ENCODE peak calls at places on chromosomes 3 and 15, in seven cellular contexts. One of them, this sample, is unnamed.

GRCh38 chr15:66838671-66839239 is 136.7 kb downstream of the SMAD6 start:
- DNase-seq in ovary: no peak
- DNase-seq in NCI-H1105 treated with DMSO at 0.1 percent for 48 hours: peak
- DNase-seq in activated CD4-positive, alpha-beta T cell treated with anti-CD3 and anti-CD28 coated beads, Interleukin-2, amount 50 U/mL, for 4 hours: no peak
- DNase-seq in ureter: no peak
- DNase-seq in right lobe of liver: no peak
- DNase-seq in tibial artery: no peak
- DNase-seq in this sample: peak

GRCh38 chr15:62739082-62739481 is 303.5 kb upstream of the TPM1 start:
- DNase-seq in ovary: no peak
- DNase-seq in NCI-H1105 treated with DMSO at 0.1 percent for 48 hours: no peak
- DNase-seq in activated CD4-positive, alpha-beta T cell treated with anti-CD3 and anti-CD28 coated beads, Interleukin-2, amount 50 U/mL, for 4 hours: no peak
- DNase-seq in ureter: no peak
- DNase-seq in right lobe of liver: no peak
- DNase-seq in tibial artery: no peak
- DNase-seq in this sample: peak

GRCh38 chr15:98501192-98501591 is 147.1 kb upstream of the IGF1R start:
- DNase-seq in ovary: no peak
- DNase-seq in NCI-H1105 treated with DMSO at 0.1 percent for 48 hours: no peak
- DNase-seq in activated CD4-positive, alpha-beta T cell treated with anti-CD3 and anti-CD28 coated beads, Interleukin-2, amount 50 U/mL, for 4 hours: no peak
- DNase-seq in ureter: no peak
- DNase-seq in right lobe of liver: no peak
- DNase-seq in tibial artery: no peak
- DNase-seq in this sample: no peak

GRCh38 chr3:72319202-72320095 is 528.8 kb downstream of the SHQ1 start:
- DNase-seq in ovary: no peak
- DNase-seq in NCI-H1105 treated with DMSO at 0.1 percent for 48 hours: no peak
- DNase-seq in activated CD4-positive, alpha-beta T cell treated with anti-CD3 and anti-CD28 coated beads, Interleukin-2, amount 50 U/mL, for 4 hours: no peak
- DNase-seq in ureter: no peak
- DNase-seq in right lobe of liver: no peak
- DNase-seq in tibial artery: no peak
- DNase-seq in this sample: peak

GRCh38 chr15:89486726-89487050 is 9.7 kb downstream of the RHCG start:
- DNase-seq in ovary: no peak
- DNase-seq in NCI-H1105 treated with DMSO at 0.1 percent for 48 hours: no peak
- DNase-seq in activated CD4-positive, alpha-beta T cell treated with anti-CD3 and anti-CD28 coated beads, Interleukin-2, amount 50 U/mL, for 4 hours: peak
- DNase-seq in ureter: no peak
- DNase-seq in right lobe of liver: peak
- DNase-seq in tibial artery: peak
- DNase-seq in this sample: no peak

GRCh38 chr3:138834359-138835176 is at the start of gene PIK3CB:
- DNase-seq in ovary: peak
- DNase-seq in NCI-H1105 treated with DMSO at 0.1 percent for 48 hours: peak
- DNase-seq in activated CD4-positive, alpha-beta T cell treated with anti-CD3 and anti-CD28 coated beads, Interleukin-2, amount 50 U/mL, for 4 hours: peak
- DNase-seq in ureter: peak
- DNase-seq in right lobe of liver: peak
- DNase-seq in tibial artery: peak
- DNase-seq in this sample: peak

GRCh38 chr15:43763819-43764446 is 12.8 kb downstream of the ELL3 start:
- DNase-seq in ovary: no peak
- DNase-seq in NCI-H1105 treated with DMSO at 0.1 percent for 48 hours: no peak
- DNase-seq in activated CD4-positive, alpha-beta T cell treated with anti-CD3 and anti-CD28 coated beads, Interleukin-2, amount 50 U/mL, for 4 hours: no peak
- DNase-seq in ureter: no peak
- DNase-seq in right lobe of liver: no peak
- DNase-seq in tibial artery: no peak
- DNase-seq in this sample: peak

GRCh38 chr15:28989239-28989830 is 103.6 kb downstream of the APBA2 start:
- DNase-seq in ovary: no peak
- DNase-seq in NCI-H1105 treated with DMSO at 0.1 percent for 48 hours: no peak
- DNase-seq in activated CD4-positive, alpha-beta T cell treated with anti-CD3 and anti-CD28 coated beads, Interleukin-2, amount 50 U/mL, for 4 hours: no peak
- DNase-seq in ureter: no peak
- DNase-seq in right lobe of liver: no peak
- DNase-seq in tibial artery: no peak
- DNase-seq in this sample: no peak

GRCh38 chr15:28944696-28945300 is 59.0 kb downstream of the APBA2 start:
- DNase-seq in ovary: no peak
- DNase-seq in NCI-H1105 treated with DMSO at 0.1 percent for 48 hours: no peak
- DNase-seq in activated CD4-positive, alpha-beta T cell treated with anti-CD3 and anti-CD28 coated beads, Interleukin-2, amount 50 U/mL, for 4 hours: no peak
- DNase-seq in ureter: no peak
- DNase-seq in right lobe of liver: no peak
- DNase-seq in tibial artery: peak
- DNase-seq in this sample: no peak

GRCh38 chr3:160448845-160449659 is 534 bp downstream of the TRIM59 start:
- DNase-seq in ovary: no peak
- DNase-seq in NCI-H1105 treated with DMSO at 0.1 percent for 48 hours: no peak
- DNase-seq in activated CD4-positive, alpha-beta T cell treated with anti-CD3 and anti-CD28 coated beads, Interleukin-2, amount 50 U/mL, for 4 hours: no peak
- DNase-seq in ureter: no peak
- DNase-seq in right lobe of liver: peak
- DNase-seq in tibial artery: no peak
- DNase-seq in this sample: peak

GRCh38 chr15:40256642-40257235 is 17.9 kb downstream of the PAK6 start:
- DNase-seq in ovary: no peak
- DNase-seq in NCI-H1105 treated with DMSO at 0.1 percent for 48 hours: no peak
- DNase-seq in activated CD4-positive, alpha-beta T cell treated with anti-CD3 and anti-CD28 coated beads, Interleukin-2, amount 50 U/mL, for 4 hours: no peak
- DNase-seq in ureter: no peak
- DNase-seq in right lobe of liver: no peak
- DNase-seq in tibial artery: no peak
- DNase-seq in this sample: peak

GRCh38 chr3:46709721-46710120 is 7.9 kb downstream of the PRSS50 start:
- DNase-seq in ovary: no peak
- DNase-seq in NCI-H1105 treated with DMSO at 0.1 percent for 48 hours: no peak
- DNase-seq in activated CD4-positive, alpha-beta T cell treated with anti-CD3 and anti-CD28 coated beads, Interleukin-2, amount 50 U/mL, for 4 hours: no peak
- DNase-seq in ureter: peak
- DNase-seq in right lobe of liver: peak
- DNase-seq in tibial artery: peak
- DNase-seq in this sample: no peak

GRCh38 chr15:55696221-55696620 is 46.7 kb downstream of the PRTG start:
- DNase-seq in ovary: no peak
- DNase-seq in NCI-H1105 treated with DMSO at 0.1 percent for 48 hours: no peak
- DNase-seq in activated CD4-positive, alpha-beta T cell treated with anti-CD3 and anti-CD28 coated beads, Interleukin-2, amount 50 U/mL, for 4 hours: no peak
- DNase-seq in ureter: no peak
- DNase-seq in right lobe of liver: no peak
- DNase-seq in tibial artery: no peak
- DNase-seq in this sample: peak

GRCh38 chr15:71761649-71762048 is 48.7 kb upstream of the NR2E3 start:
- DNase-seq in ovary: no peak
- DNase-seq in NCI-H1105 treated with DMSO at 0.1 percent for 48 hours: no peak
- DNase-seq in activated CD4-positive, alpha-beta T cell treated with anti-CD3 and anti-CD28 coated beads, Interleukin-2, amount 50 U/mL, for 4 hours: no peak
- DNase-seq in ureter: peak
- DNase-seq in right lobe of liver: peak
- DNase-seq in tibial artery: no peak
- DNase-seq in this sample: peak

GRCh38 chr15:84654689-84655453 is 788 bp upstream of the WDR73 start:
- DNase-seq in ovary: peak
- DNase-seq in NCI-H1105 treated with DMSO at 0.1 percent for 48 hours: peak
- DNase-seq in activated CD4-positive, alpha-beta T cell treated with anti-CD3 and anti-CD28 coated beads, Interleukin-2, amount 50 U/mL, for 4 hours: peak
- DNase-seq in ureter: peak
- DNase-seq in right lobe of liver: peak
- DNase-seq in tibial artery: peak
- DNase-seq in this sample: peak

GRCh38 chr3:76585794-76586392 is 454.0 kb upstream of the ROBO2 start:
- DNase-seq in ovary: no peak
- DNase-seq in NCI-H1105 treated with DMSO at 0.1 percent for 48 hours: peak
- DNase-seq in activated CD4-positive, alpha-beta T cell treated with anti-CD3 and anti-CD28 coated beads, Interleukin-2, amount 50 U/mL, for 4 hours: no peak
- DNase-seq in ureter: no peak
- DNase-seq in right lobe of liver: no peak
- DNase-seq in tibial artery: no peak
- DNase-seq in this sample: peak

GRCh38 chr15:68487087-68487843 is 55.3 kb upstream of the ITGA11 start:
- DNase-seq in ovary: no peak
- DNase-seq in NCI-H1105 treated with DMSO at 0.1 percent for 48 hours: no peak
- DNase-seq in activated CD4-positive, alpha-beta T cell treated with anti-CD3 and anti-CD28 coated beads, Interleukin-2, amount 50 U/mL, for 4 hours: no peak
- DNase-seq in ureter: no peak
- DNase-seq in right lobe of liver: no peak
- DNase-seq in tibial artery: no peak
- DNase-seq in this sample: peak

GRCh38 chr3:54773251-54773650 is 154.6 kb downstream of the LRTM1 start:
- DNase-seq in ovary: no peak
- DNase-seq in NCI-H1105 treated with DMSO at 0.1 percent for 48 hours: peak
- DNase-seq in activated CD4-positive, alpha-beta T cell treated with anti-CD3 and anti-CD28 coated beads, Interleukin-2, amount 50 U/mL, for 4 hours: no peak
- DNase-seq in ureter: no peak
- DNase-seq in right lobe of liver: no peak
- DNase-seq in tibial artery: no peak
- DNase-seq in this sample: no peak

GRCh38 chr3:102129774-102130608 is 280.7 kb downstream of the NFKBIZ start:
- DNase-seq in ovary: no peak
- DNase-seq in NCI-H1105 treated with DMSO at 0.1 percent for 48 hours: no peak
- DNase-seq in activated CD4-positive, alpha-beta T cell treated with anti-CD3 and anti-CD28 coated beads, Interleukin-2, amount 50 U/mL, for 4 hours: no peak
- DNase-seq in ureter: no peak
- DNase-seq in right lobe of liver: no peak
- DNase-seq in tibial artery: peak
- DNase-seq in this sample: peak

GRCh38 chr15:93895976-93896770 is 335.2 kb upstream of the MCTP2 start:
- DNase-seq in ovary: no peak
- DNase-seq in NCI-H1105 treated with DMSO at 0.1 percent for 48 hours: peak
- DNase-seq in activated CD4-positive, alpha-beta T cell treated with anti-CD3 and anti-CD28 coated beads, Interleukin-2, amount 50 U/mL, for 4 hours: no peak
- DNase-seq in ureter: no peak
- DNase-seq in right lobe of liver: no peak
- DNase-seq in tibial artery: no peak
- DNase-seq in this sample: no peak

GRCh38 chr15:61749169-61749568 is 311.1 kb downstream of the VPS13C start:
- DNase-seq in ovary: no peak
- DNase-seq in NCI-H1105 treated with DMSO at 0.1 percent for 48 hours: no peak
- DNase-seq in activated CD4-positive, alpha-beta T cell treated with anti-CD3 and anti-CD28 coated beads, Interleukin-2, amount 50 U/mL, for 4 hours: no peak
- DNase-seq in ureter: no peak
- DNase-seq in right lobe of liver: no peak
- DNase-seq in tibial artery: no peak
- DNase-seq in this sample: no peak

GRCh38 chr3:36944012-36944640 is 728 bp downstream of the TRANK1 start:
- DNase-seq in ovary: peak
- DNase-seq in NCI-H1105 treated with DMSO at 0.1 percent for 48 hours: peak
- DNase-seq in activated CD4-positive, alpha-beta T cell treated with anti-CD3 and anti-CD28 coated beads, Interleukin-2, amount 50 U/mL, for 4 hours: peak
- DNase-seq in ureter: peak
- DNase-seq in right lobe of liver: peak
- DNase-seq in tibial artery: peak
- DNase-seq in this sample: peak

GRCh38 chr15:60044636-60045273 is 40.6 kb downstream of the FOXB1 start:
- DNase-seq in ovary: no peak
- DNase-seq in NCI-H1105 treated with DMSO at 0.1 percent for 48 hours: no peak
- DNase-seq in activated CD4-positive, alpha-beta T cell treated with anti-CD3 and anti-CD28 coated beads, Interleukin-2, amount 50 U/mL, for 4 hours: no peak
- DNase-seq in ureter: no peak
- DNase-seq in right lobe of liver: no peak
- DNase-seq in tibial artery: no peak
- DNase-seq in this sample: no peak

GRCh38 chr15:58466566-58466965 is 34.8 kb downstream of the LIPC start:
- DNase-seq in ovary: no peak
- DNase-seq in NCI-H1105 treated with DMSO at 0.1 percent for 48 hours: no peak
- DNase-seq in activated CD4-positive, alpha-beta T cell treated with anti-CD3 and anti-CD28 coated beads, Interleukin-2, amount 50 U/mL, for 4 hours: no peak
- DNase-seq in ureter: no peak
- DNase-seq in right lobe of liver: no peak
- DNase-seq in tibial artery: no peak
- DNase-seq in this sample: no peak

GRCh38 chr3:186425788-186426730 is 64.0 kb upstream of the DGKG start:
- DNase-seq in ovary: no peak
- DNase-seq in NCI-H1105 treated with DMSO at 0.1 percent for 48 hours: no peak
- DNase-seq in activated CD4-positive, alpha-beta T cell treated with anti-CD3 and anti-CD28 coated beads, Interleukin-2, amount 50 U/mL, for 4 hours: no peak
- DNase-seq in ureter: no peak
- DNase-seq in right lobe of liver: no peak
- DNase-seq in tibial artery: no peak
- DNase-seq in this sample: peak

GRCh38 chr3:10968390-10968789 is 24.2 kb upstream of the SLC6A1 start:
- DNase-seq in ovary: no peak
- DNase-seq in NCI-H1105 treated with DMSO at 0.1 percent for 48 hours: peak
- DNase-seq in activated CD4-positive, alpha-beta T cell treated with anti-CD3 and anti-CD28 coated beads, Interleukin-2, amount 50 U/mL, for 4 hours: no peak
- DNase-seq in ureter: no peak
- DNase-seq in right lobe of liver: peak
- DNase-seq in tibial artery: no peak
- DNase-seq in this sample: no peak

GRCh38 chr3:113890256-113890900 is 51.8 kb downstream of the GRAMD1C start:
- DNase-seq in ovary: no peak
- DNase-seq in NCI-H1105 treated with DMSO at 0.1 percent for 48 hours: no peak
- DNase-seq in activated CD4-positive, alpha-beta T cell treated with anti-CD3 and anti-CD28 coated beads, Interleukin-2, amount 50 U/mL, for 4 hours: no peak
- DNase-seq in ureter: no peak
- DNase-seq in right lobe of liver: peak
- DNase-seq in tibial artery: no peak
- DNase-seq in this sample: no peak

GRCh38 chr15:77027697-77028450 is 32.9 kb downstream of the PSTPIP1 start:
- DNase-seq in ovary: peak
- DNase-seq in NCI-H1105 treated with DMSO at 0.1 percent for 48 hours: no peak
- DNase-seq in activated CD4-positive, alpha-beta T cell treated with anti-CD3 and anti-CD28 coated beads, Interleukin-2, amount 50 U/mL, for 4 hours: no peak
- DNase-seq in ureter: peak
- DNase-seq in right lobe of liver: peak
- DNase-seq in tibial artery: peak
- DNase-seq in this sample: no peak